ENCODE peak calls at places on chromosomes 3 and 15, in seven cellular contexts. E is hepatocyte, B is adrenal gland, X is left ventricle myocardium inferior, R is gastrocnemius medialis, D is breast epithelium, G is neuronal stem cell. Q is an unnamed sample.

GRCh38 chr3:126107203-126107939 is 23.4 kb upstream of the SLC41A3 start:
- DNase-seq in B (no peak), D (peak; percentile 5), G (no peak), E (peak; percentile 2), R (no peak), X (no peak), Q (no peak)

GRCh38 chr3:115448856-115449255 is 174.5 kb upstream of the GAP43 start:
- DNase-seq in R (no peak), X (no peak), E (no peak), B (no peak), G (no peak), D (no peak), Q (no peak)

GRCh38 chr15:60536951-60537350 is 58.0 kb upstream of the ICE2 start:
- DNase-seq in X (no peak), R (no peak), E (no peak), G (no peak), D (no peak), B (no peak), Q (no peak)

GRCh38 chr15:89492111-89492641 is 4.2 kb downstream of the RHCG start:
- DNase-seq in D (no peak), B (no peak), R (no peak), E (no peak), X (no peak), G (no peak), Q (peak; percentile 58)

GRCh38 chr3:42264399-42265058 is 1.5 kb downstream of the CCK start:
- DNase-seq in B (no peak), R (peak; percentile 18), X (peak; percentile 16), D (peak; percentile 41), G (no peak), E (no peak), Q (peak; percentile 20)

GRCh38 chr15:25859838-25860645 is 3.1 kb downstream of the ATP10A start:
- DNase-seq in D (peak; percentile 77), X (no peak), R (no peak), G (no peak), E (no peak), B (peak; percentile 37), Q (no peak)

GRCh38 chr3:3772338-3772737 is 26.9 kb upstream of the LRRN1 start:
- DNase-seq in X (no peak), D (no peak), R (no peak), B (no peak), E (no peak), G (no peak), Q (no peak)

GRCh38 chr3:135140543-135140942 is 345.5 kb downstream of the EPHB1 start:
- DNase-seq in D (no peak), B (no peak), X (no peak), R (peak; percentile 49), E (no peak), G (no peak), Q (no peak)

GRCh38 chr3:173037840-173038483 is 103.1 kb downstream of the SPATA16 start:
- DNase-seq in R (no peak), E (peak; percentile 13), G (no peak), B (no peak), X (no peak), D (no peak), Q (no peak)

GRCh38 chr3:75272708-75273107 is 391.4 kb upstream of the FRG2C start:
- DNase-seq in D (no peak), E (no peak), G (no peak), X (no peak), B (peak; percentile 14), R (no peak), Q (no peak)

GRCh38 chr3:94862703-94863102 is 799.8 kb downstream of the NSUN3 start:
- DNase-seq in R (no peak), X (no peak), G (no peak), E (peak; percentile 54), D (no peak), B (no peak), Q (no peak)

GRCh38 chr3:176075491-176075890 is 1121.8 kb downstream of the TBL1XR1 start:
- DNase-seq in B (no peak), D (no peak), E (no peak), R (no peak), X (no peak), G (no peak), Q (no peak)

GRCh38 chr3:157427906-157428305 is 8.7 kb upstream of the PTX3 start:
- DNase-seq in R (no peak), D (no peak), B (no peak), G (no peak), X (no peak), E (no peak), Q (no peak)

GRCh38 chr3:76958231-76958630 is 81.7 kb upstream of the ROBO2 start:
- DNase-seq in X (no peak), B (no peak), E (no peak), G (no peak), R (no peak), D (no peak), Q (no peak)

GRCh38 chr15:74036271-74037170 is 42.0 kb downstream of the PML start:
- DNase-seq in D (no peak), B (peak; percentile 60), G (peak; percentile 48), X (peak; percentile 61), R (no peak), E (peak; percentile 79), Q (no peak)

GRCh38 chr3:136110481-136110880 is 85.7 kb downstream of the MSL2 start:
- DNase-seq in B (no peak), D (no peak), X (no peak), R (no peak), E (no peak), G (no peak), Q (no peak)

GRCh38 chr15:41557673-41558399 is 1.2 kb upstream of the TYRO3 start:
- DNase-seq in E (peak; percentile 89), G (peak; percentile 80), X (peak; percentile 65), B (peak; percentile 79), R (no peak), D (peak; percentile 28), Q (peak; percentile 48)

GRCh38 chr3:62922326-62922725 is 47.1 kb upstream of the CADPS start:
- DNase-seq in D (no peak), B (no peak), R (no peak), G (no peak), X (no peak), E (no peak), Q (no peak)

GRCh38 chr3:55443346-55443745 is 43.8 kb downstream of the WNT5A start:
- DNase-seq in G (no peak), R (no peak), D (no peak), E (no peak), X (no peak), B (no peak), Q (no peak)

GRCh38 chr3:57826286-57826951 is 70.3 kb downstream of the SLMAP start:
- DNase-seq in E (no peak), R (no peak), D (no peak), X (no peak), G (no peak), B (no peak), Q (no peak)

GRCh38 chr3:156978471-156978961 is 152.4 kb downstream of the LEKR1 start:
- DNase-seq in G (no peak), B (no peak), E (no peak), X (no peak), R (no peak), D (no peak), Q (no peak)

GRCh38 chr3:51568041-51568440 is 29.5 kb downstream of the RAD54L2 start:
- DNase-seq in E (no peak), R (no peak), X (no peak), G (no peak), B (no peak), D (no peak), Q (no peak)

DNA sequence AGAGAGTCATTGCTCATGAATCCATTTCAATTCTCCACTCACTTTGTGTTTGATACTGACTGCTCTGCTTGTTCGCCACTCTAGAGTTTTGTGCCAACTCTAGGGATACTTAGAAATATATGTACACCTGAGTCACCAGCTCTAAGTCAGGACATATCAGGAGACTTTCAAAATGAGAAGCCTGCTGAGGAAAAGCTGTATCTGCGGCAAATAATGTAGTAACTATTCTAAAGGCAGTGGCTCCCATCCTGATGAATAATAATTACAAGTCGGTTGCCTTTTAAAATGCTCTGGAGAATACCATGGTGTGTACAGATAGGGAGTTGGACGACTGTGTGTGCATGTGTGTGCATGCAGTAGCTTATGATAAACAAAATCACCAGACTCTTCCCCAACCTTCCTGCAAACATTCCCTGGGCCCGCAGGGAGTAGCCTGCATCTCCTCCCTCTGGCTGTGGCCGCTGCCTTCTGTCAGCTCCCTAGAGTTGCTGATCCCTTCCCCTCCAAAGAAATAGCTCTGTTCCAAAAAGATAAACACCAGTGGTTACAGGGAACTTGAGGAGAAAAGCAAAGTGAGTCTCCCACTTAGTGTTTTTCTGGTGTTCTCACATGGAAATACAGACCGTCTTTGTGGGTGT is 346.3 kb upstream of the UMPS start:
- DNase-seq in D (no peak), B (no peak), E (no peak), R (no peak), G (no peak), X (peak; percentile 21), Q (no peak)
- H3K27ac ChIP-seq in D (no peak overlapping the region), B (no peak overlapping the region), E (no peak overlapping the region), R (no peak overlapping the region), G (no peak overlapping the region), X (peak overlapping the region; percentile 35), Q (no peak overlapping the region)

GRCh38 chr15:44883219-44883900 is 73.1 kb upstream of the TERB2 start:
- DNase-seq in D (no peak), E (no peak), R (no peak), G (no peak), X (no peak), B (no peak), Q (no peak)
- H3K27ac ChIP-seq in D (peak overlapping the region; percentile 32), E (no peak overlapping the region), R (no peak overlapping the region), G (no peak overlapping the region), X (no peak overlapping the region), B (no peak overlapping the region), Q (no peak overlapping the region)

GRCh38 chr3:149016242-149016641 is 24.9 kb downstream of the GYG1 start:
- DNase-seq in R (no peak), G (no peak), B (no peak), E (no peak), D (no peak), X (no peak), Q (no peak)
- H3K27ac ChIP-seq in R (peak overlapping the region; percentile 100), G (no peak overlapping the region), B (no peak overlapping the region), E (no peak overlapping the region), D (peak overlapping the region; percentile 34), X (peak overlapping the region; percentile 74), Q (no peak overlapping the region)

DNA sequence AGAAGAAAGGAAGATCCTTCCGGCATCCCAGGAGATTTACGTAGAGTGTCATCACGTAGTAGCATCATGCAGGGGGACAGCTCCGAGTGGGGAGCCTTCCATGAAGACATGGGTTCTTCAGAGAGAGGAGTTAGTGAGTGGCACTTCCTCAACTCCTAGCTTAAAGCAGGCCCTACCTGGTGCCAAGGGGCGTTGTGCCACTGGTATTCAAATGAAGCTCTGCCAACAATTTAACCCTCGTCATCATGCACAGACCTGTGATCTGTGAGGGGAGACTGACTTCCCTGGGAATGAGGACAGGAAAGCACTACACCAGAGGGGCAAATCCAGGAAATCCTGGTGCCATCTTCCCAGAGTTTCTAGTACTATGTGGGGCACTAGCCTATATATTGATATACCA is 59.0 kb downstream of the TMEM266 start:
- DNase-seq in R (no peak), B (no peak), D (no peak), X (no peak), E (no peak), G (no peak), Q (no peak)
- H3K27ac ChIP-seq in R (no peak overlapping the region), B (no peak overlapping the region), D (no peak overlapping the region), X (no peak overlapping the region), E (no peak overlapping the region), G (no peak overlapping the region), Q (no peak overlapping the region)